ENCODE peak calls at places on chromosomes 6 and 20, in four cellular contexts. U is choroid plexus epithelial cell, C is tibial artery, G is aorta. O is an unnamed sample.

GRCh38 chr6:130366011-130366963 is at the start of gene TMEM200A:
- DNase-seq in C (peak; percentile 63), G (peak; percentile 82), U (peak; percentile 76), O (peak; percentile 26)

GRCh38 chr6:157101166-157101565 is 222.2 kb downstream of the TMEM242 start:
- DNase-seq in C (no peak), U (no peak), G (no peak), O (no peak)

GRCh38 chr6:130115036-130115435 is 96.7 kb downstream of the L3MBTL3 start:
- DNase-seq in G (no peak), U (no peak), C (no peak), O (no peak)

GRCh38 chr6:2989332-2990178 is 10.1 kb upstream of the NQO2 start:
- DNase-seq in C (peak; percentile 93), G (peak; percentile 85), U (peak; percentile 99), O (peak; percentile 98)

GRCh38 chr6:42125231-42125630 is 17.2 kb downstream of the C6orf132 start:
- DNase-seq in G (no peak), U (no peak), C (no peak), O (no peak)

GRCh38 chr6:13688692-13689196 is 22.9 kb downstream of the RANBP9 start:
- DNase-seq in G (no peak), C (no peak), U (no peak), O (no peak)

GRCh38 chr20:24813080-24813479 is 136.0 kb upstream of the CST7 start:
- DNase-seq in U (no peak), G (peak; percentile 13), C (no peak), O (no peak)

GRCh38 chr6:10312445-10312844 is 102.4 kb downstream of the TFAP2A start:
- DNase-seq in G (no peak), U (no peak), C (no peak), O (no peak)

GRCh38 chr20:53903652-53903987 is 166.8 kb downstream of the BCAS1 start:
- DNase-seq in C (peak; percentile 13), G (no peak), U (no peak), O (peak; percentile 96)

GRCh38 chr6:34447915-34448314 is 18.0 kb upstream of the PACSIN1 start:
- DNase-seq in C (no peak), G (no peak), U (no peak), O (no peak)

GRCh38 chr20:50335105-50335504 is 144.5 kb downstream of the CEBPB start:
- DNase-seq in C (no peak), G (peak; percentile 17), U (peak; percentile 64), O (peak; percentile 89)

GRCh38 chr20:22499475-22500174 is 84.7 kb downstream of the FOXA2 start:
- DNase-seq in C (no peak), G (no peak), U (no peak), O (no peak)

GRCh38 chr6:169913096-169913615 is 161.7 kb downstream of the ERMARD start:
- DNase-seq in U (no peak), C (no peak), G (no peak), O (no peak)

GRCh38 chr20:5797843-5798462 is 47.8 kb downstream of the SHLD1 start:
- DNase-seq in C (no peak), U (no peak), G (no peak), O (no peak)

GRCh38 chr6:157143885-157144795 is 179.2 kb downstream of the TMEM242 start:
- DNase-seq in C (no peak), G (no peak), U (peak; percentile 55), O (no peak)

GRCh38 chr6:11270030-11271027 is 37.9 kb upstream of the NEDD9 start:
- DNase-seq in C (no peak), G (no peak), U (peak; percentile 64), O (no peak)

GRCh38 chr20:20312562-20312961 is 55.3 kb upstream of the INSM1 start:
- DNase-seq in U (no peak), G (no peak), C (no peak), O (no peak)

GRCh38 chr20:2693996-2694471 is 1.5 kb downstream of the EBF4 start:
- DNase-seq in C (peak; percentile 59), G (peak; percentile 63), U (no peak), O (no peak)

GRCh38 chr20:2695206-2695983 is 2.8 kb downstream of the EBF4 start:
- DNase-seq in U (no peak), C (peak; percentile 37), G (peak; percentile 59), O (no peak)

GRCh38 chr20:2693286-2693995 is 861 bp downstream of the EBF4 start:
- DNase-seq in G (peak; percentile 84), U (no peak), C (peak; percentile 66), O (no peak)

GRCh38 chr20:2692886-2693285 is 306 bp downstream of the EBF4 start:
- DNase-seq in C (no peak), U (no peak), G (peak; percentile 73), O (no peak)

GRCh38 chr20:2694519-2694918 is 1.9 kb downstream of the EBF4 start:
- DNase-seq in U (no peak), C (no peak), G (peak; percentile 71), O (no peak)
- H3K4me3 ChIP-seq in U (no peak overlapping the region), C (no peak overlapping the region), G (no peak overlapping the region), O (no peak overlapping the region)

DNA sequence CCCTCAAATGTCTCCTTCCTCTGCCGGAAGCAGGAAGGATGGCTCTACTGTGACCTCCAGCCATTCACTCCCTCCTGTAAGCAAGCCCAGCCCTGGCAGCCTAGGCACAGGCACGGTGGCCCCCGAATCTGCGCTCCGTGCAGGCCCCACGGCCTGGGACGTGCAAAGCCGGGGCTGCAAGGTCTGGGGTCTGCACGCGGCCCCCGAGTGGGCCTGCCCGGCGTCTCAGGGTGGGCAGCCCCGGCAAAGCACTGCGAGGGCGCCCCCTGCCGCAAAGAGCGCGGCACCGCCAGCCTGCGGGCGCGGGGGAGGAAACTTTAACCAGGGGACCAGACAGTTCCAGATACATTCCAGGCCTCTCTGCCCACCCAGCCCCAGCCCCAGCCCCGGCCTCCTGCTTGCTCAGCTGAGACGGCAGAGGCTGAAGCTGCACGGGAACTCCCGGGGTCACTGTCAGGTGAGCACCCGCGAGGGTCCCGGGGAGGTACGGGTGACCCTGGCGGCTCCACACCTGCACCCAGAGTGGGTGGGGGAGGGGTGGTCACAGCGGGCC is 98.8 kb downstream of the ASXL1 start:
- DNase-seq in U (peak; percentile 45), G (peak; percentile 86), C (no peak), O (no peak)
- H3K4me3 ChIP-seq in U (peak overlapping the region; percentile 56), G (peak overlapping the region; percentile 14), C (peak overlapping the region; percentile 49), O (peak overlapping the region; percentile 30)

DNA sequence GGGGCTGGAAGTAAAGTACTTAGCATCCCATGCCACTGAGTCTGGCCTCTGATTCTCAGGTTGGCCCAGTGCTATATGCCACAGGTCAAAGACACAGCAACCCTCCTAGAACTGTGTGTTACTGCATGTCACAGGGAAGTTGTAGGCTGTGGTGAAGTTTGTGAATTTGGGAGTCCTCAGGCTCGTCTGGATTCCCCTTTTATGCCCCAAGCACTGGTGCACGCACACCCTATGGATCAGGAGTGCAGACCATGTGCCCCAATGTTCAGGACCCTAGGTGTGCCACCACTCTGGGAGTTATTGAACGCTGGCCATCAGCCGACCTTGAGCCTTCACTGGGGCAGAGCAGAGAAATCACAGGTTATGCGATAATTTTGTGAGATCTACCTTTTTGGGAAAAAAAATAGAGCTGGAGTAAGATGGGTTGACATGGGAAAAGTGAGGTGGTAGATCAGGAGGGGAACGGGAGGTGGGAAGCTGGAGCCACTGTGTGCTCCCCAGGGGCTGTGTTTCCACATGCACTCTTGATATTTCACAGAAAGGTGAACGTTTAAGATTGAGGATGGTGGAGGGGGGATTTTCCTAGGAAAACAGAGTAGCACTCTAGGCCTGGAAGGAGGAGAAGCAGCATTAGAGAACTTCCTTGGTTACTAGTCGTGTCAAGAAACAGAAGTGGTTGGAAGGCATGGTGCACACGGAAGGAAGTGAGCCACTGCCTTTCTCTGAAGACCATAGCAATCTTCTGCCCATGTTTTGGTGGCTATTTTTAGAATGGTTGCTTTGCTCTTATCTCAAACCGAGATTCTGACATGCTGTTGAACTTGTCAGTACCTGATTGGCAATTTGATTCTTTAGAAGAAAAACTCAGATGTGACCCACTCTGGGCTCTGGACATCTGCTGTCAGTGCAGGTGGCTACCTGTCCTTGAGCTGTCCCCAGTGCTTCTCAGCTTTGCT is 44.1 kb downstream of the DUSP22 start:
- DNase-seq in G (no peak), U (no peak), C (peak; percentile 63), O (no peak)
- H3K4me3 ChIP-seq in G (no peak overlapping the region), U (no peak overlapping the region), C (no peak overlapping the region), O (no peak overlapping the region)

GRCh38 chr20:1801551-1801950 is 93.7 kb upstream of the SIRPA start:
- DNase-seq in U (no peak), G (no peak), C (peak; percentile 2), O (no peak)

GRCh38 chr20:1800777-1801176 is 94.4 kb upstream of the SIRPA start:
- DNase-seq in G (no peak), C (no peak), U (peak; percentile 70), O (peak; percentile 52)

GRCh38 chr20:1804129-1804503 is 91.1 kb upstream of the SIRPA start:
- DNase-seq in C (no peak), U (no peak), G (no peak), O (peak; percentile 63)

GRCh38 chr20:1803216-1804128 is 91.7 kb upstream of the SIRPA start:
- DNase-seq in G (peak; percentile 87), U (peak; percentile 69), C (peak; percentile 82), O (peak; percentile 73)

GRCh38 chr20:1802385-1803215 is 92.6 kb upstream of the SIRPA start:
- DNase-seq in G (peak; percentile 91), C (peak; percentile 73), U (peak; percentile 58), O (peak; percentile 72)
- H3K4me3 ChIP-seq in G (peak overlapping the region; percentile 60), C (peak overlapping the region; percentile 56), U (peak overlapping the region; percentile 59), O (peak overlapping the region; percentile 46)

GRCh38 chr6:83885984-83886383 is 26.5 kb downstream of the CYB5R4 start:
- DNase-seq in G (no peak), U (no peak), C (no peak), O (no peak)

GRCh38 chr6:83883240-83883639 is 23.8 kb downstream of the CYB5R4 start:
- DNase-seq in G (no peak), U (peak; percentile 27), C (no peak), O (no peak)

GRCh38 chr6:83879746-83880145 is 20.3 kb downstream of the CYB5R4 start:
- DNase-seq in C (no peak), G (no peak), U (no peak), O (no peak)

GRCh38 chr6:83889625-83890024 is 30.1 kb downstream of the CYB5R4 start:
- DNase-seq in C (no peak), G (no peak), U (no peak), O (no peak)

GRCh38 chr6:83884523-83884922 is 25.0 kb downstream of the CYB5R4 start:
- DNase-seq in C (no peak), U (peak; percentile 75), G (no peak), O (peak; percentile 62)
- H3K4me3 ChIP-seq in C (no peak overlapping the region), U (no peak overlapping the region), G (no peak overlapping the region), O (no peak overlapping the region)